ENCODE peak calls at places on chromosome 14, in four cellular contexts. One of them, this sample, is unnamed.

GRCh38 chr14:26394114-26394855 is 203.5 kb downstream of the NOVA1 start:
- DNase-seq in AG04450: no peak
- DNase-seq in brain microvascular endothelial cell: no peak
- DNase-seq in HCT116: no peak
- DNase-seq in this sample: no peak

GRCh38 chr14:103763730-103764488 is 48.3 kb downstream of the ZFYVE21 start:
- DNase-seq in AG04450: no peak
- DNase-seq in brain microvascular endothelial cell: no peak
- DNase-seq in HCT116: no peak
- DNase-seq in this sample: no peak

GRCh38 chr14:52025310-52025709 is 36.0 kb downstream of the RTRAF start:
- DNase-seq in brain microvascular endothelial cell: peak
- DNase-seq in AG04450: peak
- DNase-seq in HCT116: no peak
- DNase-seq in this sample: peak

GRCh38 chr14:61151276-61151675 is 129.9 kb downstream of the TMEM30B start:
- DNase-seq in HCT116: no peak
- DNase-seq in AG04450: no peak
- DNase-seq in brain microvascular endothelial cell: no peak
- DNase-seq in this sample: no peak

GRCh38 chr14:63045234-63045611 is at the start of gene KCNH5:
- DNase-seq in AG04450: no peak
- DNase-seq in brain microvascular endothelial cell: peak
- DNase-seq in HCT116: no peak
- DNase-seq in this sample: no peak

GRCh38 chr14:96316087-96316486 is 47.1 kb downstream of the ATG2B start:
- DNase-seq in brain microvascular endothelial cell: no peak
- DNase-seq in HCT116: no peak
- DNase-seq in AG04450: no peak
- DNase-seq in this sample: no peak

GRCh38 chr14:94697773-94698556 is 71.9 kb downstream of the GSC start:
- DNase-seq in HCT116: no peak
- DNase-seq in AG04450: no peak
- DNase-seq in brain microvascular endothelial cell: no peak
- DNase-seq in this sample: no peak

GRCh38 chr14:75626857-75627256 is 33.8 kb downstream of the ERG28 start:
- DNase-seq in HCT116: no peak
- DNase-seq in AG04450: no peak
- DNase-seq in brain microvascular endothelial cell: no peak
- DNase-seq in this sample: no peak

GRCh38 chr14:63713765-63714164 is 14.1 kb downstream of the SGPP1 start:
- DNase-seq in brain microvascular endothelial cell: peak
- DNase-seq in HCT116: peak
- DNase-seq in AG04450: no peak
- DNase-seq in this sample: peak

GRCh38 chr14:22648506-22648905 is 4.4 kb upstream of the OR6J1 start:
- DNase-seq in HCT116: no peak
- DNase-seq in AG04450: no peak
- DNase-seq in brain microvascular endothelial cell: no peak
- DNase-seq in this sample: no peak

GRCh38 chr14:44988694-44989093 is 26.7 kb downstream of the TOGARAM1 start:
- DNase-seq in AG04450: no peak
- DNase-seq in HCT116: no peak
- DNase-seq in brain microvascular endothelial cell: no peak
- DNase-seq in this sample: no peak

GRCh38 chr14:72715215-72715909 is 178.5 kb downstream of the DPF3 start:
- DNase-seq in brain microvascular endothelial cell: no peak
- DNase-seq in AG04450: no peak
- DNase-seq in HCT116: no peak
- DNase-seq in this sample: no peak

GRCh38 chr14:65255029-65255545 is 152.8 kb upstream of the MAX start:
- DNase-seq in brain microvascular endothelial cell: peak
- DNase-seq in AG04450: no peak
- DNase-seq in HCT116: peak
- DNase-seq in this sample: peak

GRCh38 chr14:61225304-61225703 is 55.8 kb downstream of the TMEM30B start:
- DNase-seq in brain microvascular endothelial cell: no peak
- DNase-seq in AG04450: no peak
- DNase-seq in HCT116: no peak
- DNase-seq in this sample: no peak

DNA sequence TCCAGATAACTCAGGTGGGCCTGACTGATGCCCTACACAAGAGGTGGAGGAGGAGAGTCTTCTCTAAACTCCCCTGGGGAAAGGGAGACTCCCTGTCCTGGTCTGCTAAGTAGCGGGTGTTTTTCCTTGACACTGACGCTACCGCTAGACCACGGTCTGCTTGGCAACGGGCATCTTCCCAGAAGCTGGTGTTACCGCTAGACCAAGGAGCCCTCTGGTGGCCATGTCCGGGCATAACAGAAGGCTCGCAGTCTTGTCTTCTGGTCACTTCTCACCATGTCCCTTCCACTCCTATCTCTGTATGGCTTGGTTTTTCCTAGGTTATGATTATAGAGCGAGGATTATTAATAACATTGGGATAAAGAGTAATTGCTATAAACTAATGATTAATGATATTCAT is 965.5 kb downstream of the TMEM121 start:
- DNase-seq in brain microvascular endothelial cell: no peak
- DNase-seq in AG04450: no peak
- DNase-seq in HCT116: no peak
- DNase-seq in this sample: no peak
- TF ChIP-seq CTCF in brain microvascular endothelial cell: peak
- TF ChIP-seq CTCF in AG04450: peak
- TF ChIP-seq CTCF in HCT116: no peak
- TF ChIP-seq CTCF in this sample: peak

GRCh38 chr14:68977741-68978549 is 1.2 kb downstream of the ACTN1 start:
- DNase-seq in HCT116: no peak
- DNase-seq in AG04450: peak
- DNase-seq in brain microvascular endothelial cell: peak
- DNase-seq in this sample: peak
- TF ChIP-seq CTCF in HCT116: no peak
- TF ChIP-seq CTCF in AG04450: no peak
- TF ChIP-seq CTCF in brain microvascular endothelial cell: peak
- TF ChIP-seq CTCF in this sample: no peak

GRCh38 chr14:70045715-70046535 is 142.8 kb downstream of the SLC8A3 start:
- DNase-seq in HCT116: peak
- DNase-seq in brain microvascular endothelial cell: peak
- DNase-seq in AG04450: peak
- DNase-seq in this sample: peak
- TF ChIP-seq CTCF in HCT116: peak
- TF ChIP-seq CTCF in brain microvascular endothelial cell: peak
- TF ChIP-seq CTCF in AG04450: peak
- TF ChIP-seq CTCF in this sample: peak

GRCh38 chr14:35333797-35334743 is 41.9 kb downstream of the PSMA6 start:
- DNase-seq in AG04450: no peak
- DNase-seq in brain microvascular endothelial cell: no peak
- DNase-seq in HCT116: no peak
- DNase-seq in this sample: no peak
- TF ChIP-seq CTCF in AG04450: no peak
- TF ChIP-seq CTCF in brain microvascular endothelial cell: peak
- TF ChIP-seq CTCF in HCT116: no peak
- TF ChIP-seq CTCF in this sample: no peak

GRCh38 chr14:29273513-29273912 is 506.9 kb downstream of the FOXG1 start:
- DNase-seq in brain microvascular endothelial cell: no peak
- DNase-seq in HCT116: no peak
- DNase-seq in AG04450: no peak
- DNase-seq in this sample: no peak
- TF ChIP-seq CTCF in brain microvascular endothelial cell: no peak
- TF ChIP-seq CTCF in HCT116: no peak
- TF ChIP-seq CTCF in AG04450: no peak
- TF ChIP-seq CTCF in this sample: peak

GRCh38 chr14:101560534-101561113 is 671 bp upstream of the DIO3 start:
- DNase-seq in HCT116: no peak
- DNase-seq in brain microvascular endothelial cell: no peak
- DNase-seq in AG04450: no peak
- DNase-seq in this sample: no peak
- TF ChIP-seq CTCF in HCT116: no peak
- TF ChIP-seq CTCF in brain microvascular endothelial cell: no peak
- TF ChIP-seq CTCF in AG04450: no peak
- TF ChIP-seq CTCF in this sample: no peak

GRCh38 chr14:90756755-90757345 is 59.4 kb downstream of the TTC7B start:
- DNase-seq in HCT116: no peak
- DNase-seq in brain microvascular endothelial cell: no peak
- DNase-seq in AG04450: no peak
- DNase-seq in this sample: no peak
- TF ChIP-seq CTCF in HCT116: no peak
- TF ChIP-seq CTCF in brain microvascular endothelial cell: no peak
- TF ChIP-seq CTCF in AG04450: no peak
- TF ChIP-seq CTCF in this sample: peak

GRCh38 chr14:49306152-49306751 is 279.9 kb downstream of the RPS29 start:
- DNase-seq in HCT116: peak
- DNase-seq in brain microvascular endothelial cell: no peak
- DNase-seq in AG04450: no peak
- DNase-seq in this sample: peak
- TF ChIP-seq CTCF in HCT116: peak
- TF ChIP-seq CTCF in brain microvascular endothelial cell: peak
- TF ChIP-seq CTCF in AG04450: peak
- TF ChIP-seq CTCF in this sample: peak

DNA sequence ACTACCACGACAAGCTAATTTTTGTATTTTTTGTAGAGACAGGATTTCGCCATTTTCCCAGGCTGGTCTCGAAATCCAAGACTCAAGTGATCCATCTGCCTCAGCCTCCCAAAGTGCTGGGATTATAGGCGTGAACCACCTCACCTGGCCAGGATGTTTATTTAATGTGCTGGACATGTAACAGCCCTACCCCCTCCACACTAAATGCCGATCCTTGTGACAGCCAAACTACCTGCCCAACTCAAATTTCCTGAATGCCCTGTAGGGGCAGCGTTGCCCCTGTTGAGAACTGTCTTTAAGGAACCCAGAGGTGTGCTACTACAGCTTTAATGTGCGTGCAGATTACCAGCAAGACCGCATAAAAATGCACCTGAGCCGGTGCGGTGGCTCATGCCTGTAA is 48.1 kb downstream of the KCNK13 start:
- DNase-seq in AG04450: no peak
- DNase-seq in brain microvascular endothelial cell: no peak
- DNase-seq in HCT116: peak
- DNase-seq in this sample: no peak
- TF ChIP-seq CTCF in AG04450: peak
- TF ChIP-seq CTCF in brain microvascular endothelial cell: peak
- TF ChIP-seq CTCF in HCT116: no peak
- TF ChIP-seq CTCF in this sample: peak